ENCODE peak calls at places on chromosomes 5 and 9, in four cellular contexts. O, B, H and U are unnamed samples. For H3K27me3, the result is how much of the 10 kb centered on the place peaks cover.

GRCh38 chr9:30201024-30201423 is 2183.4 kb upstream of the ACO1 start:
- DNase-seq in O (no peak), B (no peak), H (no peak), U (no peak)

GRCh38 chr9:71909887-71910601 is 949 bp downstream of the ABHD17B start:
- DNase-seq in O (peak), B (peak), H (peak), U (peak)

GRCh38 chr5:148864113-148864841 is 37.9 kb downstream of the ADRB2 start:
- DNase-seq in O (no peak), B (no peak), H (no peak), U (no peak)

GRCh38 chr9:129996161-129996849 is 46.7 kb downstream of the FNBP1 start:
- DNase-seq in O (no peak), B (no peak), H (no peak), U (no peak)

GRCh38 chr9:114300153-114300845 is 22.6 kb upstream of the ORM1 start:
- DNase-seq in O (no peak), B (no peak), H (no peak), U (no peak)

GRCh38 chr5:144267961-144268513 is 97.4 kb downstream of the KCTD16 start:
- DNase-seq in O (no peak), B (no peak), H (no peak), U (no peak)

GRCh38 chr9:88983865-88984542 is 7.3 kb upstream of the S1PR3 start:
- DNase-seq in O (no peak), B (no peak), H (no peak), U (no peak)

GRCh38 chr9:71752928-71753327 is 15.4 kb downstream of the CEMIP2 start:
- DNase-seq in O (no peak), B (no peak), H (no peak), U (no peak)

GRCh38 chr5:87411586-87412416 is 929 bp downstream of the CCNH start:
- DNase-seq in O (peak), B (peak), H (peak), U (peak)

GRCh38 chr5:179319741-179320281 is 25.4 kb downstream of the ADAMTS2 start:
- DNase-seq in O (no peak), B (no peak), H (no peak), U (no peak)

GRCh38 chr9:33885948-33886347 is 69.0 kb downstream of the UBE2R2 start:
- DNase-seq in O (no peak), B (no peak), H (no peak), U (no peak)

GRCh38 chr9:116124472-116125040 is 29.0 kb upstream of the PAPPA start:
- DNase-seq in O (peak), B (no peak), H (no peak), U (no peak)

GRCh38 chr5:22500521-22500920 is 352.6 kb downstream of the CDH12 start:
- DNase-seq in O (no peak), B (no peak), H (no peak), U (no peak)

GRCh38 chr5:150153957-150154617 is 1.6 kb downstream of the PDGFRB start:
- DNase-seq in O (peak), B (no peak), H (no peak), U (peak)

GRCh38 chr9:134950404-134950760 is 32.7 kb upstream of the FCN1 start:
- DNase-seq in O (no peak), B (no peak), H (no peak), U (no peak)

GRCh38 chr5:72234265-72234700 is 85.8 kb downstream of the MRPS27 start:
- DNase-seq in O (peak), B (no peak), H (no peak), U (peak)

GRCh38 chr5:111063709-111064322 is 7.7 kb upstream of the TSLP start:
- DNase-seq in O (no peak), B (peak), H (no peak), U (no peak)

GRCh38 chr9:125894566-125894965 is 147.4 kb downstream of the PBX3 start:
- DNase-seq in O (no peak), B (no peak), H (no peak), U (no peak)

GRCh38 chr5:172219296-172219695 is 25.3 kb downstream of the EFCAB9 start:
- DNase-seq in O (no peak), B (no peak), H (no peak), U (no peak)

GRCh38 chr9:19409406-19410194 is 791 bp downstream of the ACER2 start:
- DNase-seq in O (peak), B (no peak), H (peak), U (peak)

GRCh38 chr9:130421154-130421801 is 23.5 kb upstream of the ASS1 start:
- DNase-seq in O (peak), B (no peak), H (no peak), U (no peak)

GRCh38 chr9:78605029-78605930 is 308.4 kb downstream of the PSAT1 start:
- DNase-seq in O (peak), B (no peak), H (no peak), U (no peak)

GRCh38 chr5:112492291-112492690 is 73.2 kb upstream of the EPB41L4A start:
- DNase-seq in O (peak), B (peak), H (no peak), U (peak)

GRCh38 chr9:91071185-91071990 is 269.8 kb downstream of the SYK start:
- DNase-seq in O (no peak), B (no peak), H (no peak), U (no peak)

GRCh38 chr9:16680965-16681658 is 189.4 kb downstream of the BNC2 start:
- DNase-seq in O (no peak), B (no peak), H (no peak), U (no peak)

GRCh38 chr5:124252094-124252750 is 494.2 kb downstream of the ZNF608 start:
- DNase-seq in O (no peak), B (no peak), H (no peak), U (no peak)

GRCh38 chr5:5414999-5415398 is 7.5 kb upstream of the ICE1 start:
- DNase-seq in O (no peak), B (no peak), H (no peak), U (no peak)

GRCh38 chr5:137206030-137206715 is 293.0 kb downstream of the SPOCK1 start:
- DNase-seq in O (no peak), B (no peak), H (no peak), U (no peak)

GRCh38 chr5:88732181-88732633 is 150.8 kb downstream of the MEF2C start:
- DNase-seq in O (no peak), B (peak), H (no peak), U (no peak)
- H3K9ac ChIP-seq in O (no peak), B (peak), H (no peak), U (no peak)

GRCh38 chr9:97880336-97880735 is 27.3 kb downstream of the FOXE1 start:
- DNase-seq in O (no peak), B (no peak), H (no peak), U (no peak)
- H3K27me3 ChIP-seq in O (under half), B (under half), H (under half), U (under half)

DNA sequence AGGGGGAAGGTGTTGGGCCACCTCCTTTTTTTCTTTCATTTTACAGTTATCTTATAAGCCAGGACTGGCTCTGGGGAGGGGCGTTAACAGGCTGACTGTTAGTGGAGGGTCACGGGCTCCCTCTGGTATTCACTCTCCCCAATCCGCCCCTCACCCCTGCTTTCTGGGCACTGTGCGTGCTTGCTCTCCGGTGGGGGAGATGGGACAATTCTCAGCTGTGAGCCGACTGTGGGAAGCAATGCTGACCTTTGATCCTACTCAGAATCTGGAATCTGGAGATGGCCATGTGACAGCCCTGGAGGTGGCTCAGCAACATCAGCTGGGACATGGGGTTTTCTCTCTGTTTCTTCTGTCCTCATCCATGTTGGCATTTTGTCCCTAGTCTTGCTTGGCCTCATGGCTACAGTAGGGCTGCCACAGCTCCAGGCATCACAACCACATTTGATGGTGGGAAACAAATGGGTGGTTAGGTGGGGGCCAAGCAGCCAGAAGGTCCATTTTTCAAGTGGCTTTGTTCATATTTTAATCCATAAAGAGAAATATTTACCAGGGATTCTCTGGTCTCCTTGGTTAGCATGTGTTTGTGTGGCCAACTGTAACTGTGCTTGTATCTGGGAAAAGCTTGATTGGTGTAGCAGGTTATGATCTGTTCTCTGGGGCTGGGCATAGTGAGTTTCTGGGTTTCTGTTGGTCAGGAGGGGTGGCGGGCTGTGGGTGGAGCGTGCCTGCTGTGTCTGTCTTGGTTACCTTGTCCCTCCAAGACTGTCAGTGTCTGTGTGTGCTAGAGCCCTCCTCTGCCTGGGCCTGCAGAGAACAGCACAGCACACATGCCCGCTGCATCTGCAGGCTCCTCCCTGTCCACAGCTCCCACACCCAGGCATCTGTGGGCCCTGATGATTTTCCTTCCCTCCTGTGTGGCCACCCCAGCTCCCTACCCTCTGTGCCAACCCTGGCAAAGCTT is 12.4 kb downstream of the WNK2 start:
- DNase-seq in O (no peak), B (no peak), H (peak), U (no peak)
- H3K9ac ChIP-seq in O (no peak), B (no peak), H (no peak), U (no peak)

DNA sequence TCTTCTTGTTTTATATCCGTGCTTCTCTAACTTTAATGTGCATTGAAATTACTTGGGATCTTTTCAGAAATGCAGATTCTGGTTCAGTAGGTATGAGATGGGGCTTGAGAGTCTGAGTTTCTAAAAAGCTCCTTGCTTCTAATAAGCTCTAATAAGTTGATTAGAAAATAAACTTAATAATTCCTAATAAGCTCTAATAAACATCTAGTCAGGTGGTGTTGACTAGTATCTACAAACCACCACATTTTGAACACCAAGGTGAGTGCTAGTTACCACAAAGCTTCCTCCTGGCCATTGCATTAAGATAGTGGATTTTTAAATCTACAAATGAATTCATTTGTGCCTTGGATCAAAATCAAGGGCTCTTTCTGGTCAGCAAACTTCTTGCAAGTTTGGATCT is 5.3 kb downstream of the TMOD1 start:
- DNase-seq in O (no peak), B (no peak), H (no peak), U (no peak)
- H3K27me3 ChIP-seq in O (under half), B (under half), H (under half), U (under half)

GRCh38 chr5:103512506-103512905 is 50.1 kb downstream of the NUDT12 start:
- DNase-seq in O (no peak), B (no peak), H (no peak), U (no peak)
- H3K9ac ChIP-seq in O (no peak), B (no peak), H (no peak), U (no peak)

DNA sequence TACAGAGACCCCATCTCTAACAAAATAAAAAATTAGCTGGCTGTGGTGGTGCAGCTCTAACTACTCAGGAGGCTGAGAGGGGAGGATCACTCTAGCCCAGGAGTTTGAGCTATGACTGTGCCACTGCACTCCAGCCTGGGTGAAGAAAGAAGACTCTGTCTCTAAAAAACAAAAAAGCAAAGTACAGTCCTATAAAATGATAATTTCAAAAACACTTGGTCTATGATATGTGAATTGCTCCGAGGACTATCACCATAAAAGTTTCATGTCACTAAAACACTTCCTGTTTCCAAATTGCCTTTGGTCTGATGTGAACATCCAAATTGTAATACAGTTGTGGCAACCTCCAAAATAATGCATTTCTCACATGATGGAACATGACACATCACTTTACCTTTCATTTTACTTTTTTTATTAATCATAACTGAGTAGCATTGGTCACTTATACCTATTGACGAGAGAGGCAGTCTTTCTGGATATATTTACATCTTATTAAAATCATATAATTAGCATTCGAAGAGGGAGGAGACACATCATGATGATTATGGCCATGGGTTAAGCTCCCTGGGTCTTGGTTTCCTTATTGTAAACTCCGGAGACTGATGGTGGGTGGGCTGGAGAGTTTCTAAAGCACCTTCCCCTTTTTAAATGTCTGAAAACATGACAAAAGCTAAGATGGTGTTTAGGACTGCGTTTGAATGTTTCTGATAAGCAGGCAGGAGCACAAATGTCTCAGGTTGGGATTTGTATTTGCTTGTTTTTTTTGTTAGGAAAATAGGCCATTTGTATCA is 25.8 kb upstream of the CD180 start:
- DNase-seq in O (no peak), B (no peak), H (no peak), U (no peak)
- H3K27me3 ChIP-seq in O (under half), B (under half), H (under half), U (under half)